ENCODE peak calls at places on chromosomes 6 and 20, in four cellular contexts. T, I, L and D are unnamed samples.

GRCh38 chr6:166656269-166657206 is 29.5 kb upstream of the RPS6KA2 start:
- DNase-seq in T (no peak), L (peak; percentile 80), I (no peak), D (no peak)

GRCh38 chr20:51529758-51530157 is 12.8 kb downstream of the NFATC2 start:
- DNase-seq in I (no peak), L (no peak), T (peak; percentile 64), D (no peak)

GRCh38 chr6:76992553-76992952 is 470.7 kb downstream of the HTR1B start:
- DNase-seq in T (no peak), I (no peak), L (no peak), D (no peak)

GRCh38 chr6:56835612-56836011 is 119.3 kb upstream of the BEND6 start:
- DNase-seq in L (no peak), T (no peak), I (no peak), D (no peak)

GRCh38 chr6:21455071-21455470 is 138.5 kb upstream of the SOX4 start:
- DNase-seq in L (peak; percentile 42), T (no peak), I (no peak), D (no peak)

GRCh38 chr6:43495409-43495941 is 14.7 kb downstream of the LRRC73 start:
- DNase-seq in L (no peak), I (no peak), T (no peak), D (no peak)

GRCh38 chr6:125300992-125301434 is 754 bp downstream of the HDDC2 start:
- DNase-seq in I (no peak), L (peak; percentile 29), T (no peak), D (no peak)

GRCh38 chr6:155787168-155787567 is 331.5 kb upstream of the NOX3 start:
- DNase-seq in I (no peak), L (no peak), T (no peak), D (no peak)

GRCh38 chr20:51531141-51531710 is 11.3 kb downstream of the NFATC2 start:
- DNase-seq in T (peak; percentile 55), L (no peak), I (no peak), D (no peak)

GRCh38 chr6:18595774-18596528 is 208.8 kb downstream of the RNF144B start:
- DNase-seq in L (peak; percentile 70), T (no peak), I (peak; percentile 37), D (no peak)